ENCODE peak calls at places on chromosomes 7 and 10, in seven cellular contexts. P is psoas muscle, V is mesenchymal stem cell, C is gastrocnemius medialis, L is body of pancreas, Z is stomach, S is kidney. W is an unnamed sample.

GRCh38 chr10:126476256-126476655 is 88.0 kb upstream of the ADAM12 start:
- DNase-seq in P (no peak), V (peak; percentile 58), C (no peak), L (no peak), Z (no peak), S (no peak), W (no peak)

GRCh38 chr10:110789604-110790428 is 81.9 kb upstream of the PDCD4 start:
- DNase-seq in P (no peak), V (no peak), C (no peak), L (no peak), Z (no peak), S (no peak), W (no peak)

GRCh38 chr10:22022257-22023051 is 18.9 kb upstream of the DNAJC1 start:
- DNase-seq in P (peak; percentile 23), V (peak; percentile 48), C (no peak), L (peak; percentile 9), Z (no peak), S (no peak), W (peak; percentile 36)

GRCh38 chr7:81210092-81211064 is 291.5 kb upstream of the SEMA3C start:
- DNase-seq in P (no peak), V (peak; percentile 35), C (no peak), L (no peak), Z (no peak), S (no peak), W (no peak)

GRCh38 chr10:71225291-71226058 is 13.1 kb downstream of the UNC5B start:
- DNase-seq in P (no peak), V (no peak), C (no peak), L (no peak), Z (no peak), S (peak; percentile 44), W (no peak)

GRCh38 chr7:157516911-157517781 is 180.3 kb downstream of the DNAJB6 start:
- DNase-seq in P (no peak), V (no peak), C (no peak), L (no peak), Z (peak; percentile 22), S (no peak), W (no peak)

GRCh38 chr7:114460021-114460420 is 45.4 kb downstream of the FOXP2 start:
- DNase-seq in P (no peak), V (no peak), C (no peak), L (no peak), Z (no peak), S (no peak), W (no peak)

GRCh38 chr7:106180721-106181120 is 68.6 kb upstream of the SYPL1 start:
- DNase-seq in P (no peak), V (no peak), C (no peak), L (no peak), Z (no peak), S (no peak), W (no peak)

GRCh38 chr7:121099572-121099971 is 111.1 kb downstream of the CPED1 start:
- DNase-seq in P (no peak), V (no peak), C (no peak), L (no peak), Z (no peak), S (no peak), W (no peak)

GRCh38 chr10:102801496-102801895 is 35.7 kb downstream of the CYP17A1 start:
- DNase-seq in P (no peak), V (peak; percentile 78), C (no peak), L (no peak), Z (no peak), S (peak; percentile 2), W (no peak)

GRCh38 chr10:63464402-63465292 is 1.1 kb downstream of the JMJD1C start:
- DNase-seq in P (no peak), V (no peak), C (no peak), L (no peak), Z (no peak), S (peak; percentile 64), W (peak; percentile 55)

GRCh38 chr10:6052247-6053221 is 9.6 kb downstream of the IL2RA start:
- DNase-seq in P (no peak), V (no peak), C (no peak), L (no peak), Z (peak; percentile 28), S (no peak), W (peak; percentile 36)

GRCh38 chr7:75630549-75630948 is 108.2 kb downstream of the HIP1 start:
- DNase-seq in P (no peak), V (no peak), C (no peak), L (no peak), Z (no peak), S (no peak), W (no peak)

GRCh38 chr10:33952692-33953360 is 618.4 kb upstream of the NRP1 start:
- DNase-seq in P (no peak), V (peak; percentile 3), C (no peak), L (no peak), Z (no peak), S (no peak), W (no peak)

GRCh38 chr10:131239926-131240325 is 71.6 kb downstream of the TCERG1L start:
- DNase-seq in P (no peak), V (no peak), C (no peak), L (no peak), Z (no peak), S (no peak), W (no peak)

GRCh38 chr10:73941300-73941699 is 30.4 kb downstream of the PLAU start:
- DNase-seq in P (no peak), V (peak; percentile 38), C (no peak), L (no peak), Z (no peak), S (no peak), W (no peak)

GRCh38 chr10:71821909-71822763 is 28.9 kb downstream of the PSAP start:
- DNase-seq in P (no peak), V (no peak), C (no peak), L (no peak), Z (no peak), S (peak; percentile 19), W (no peak)

GRCh38 chr7:68276725-68277124 is 1280.1 kb downstream of the TYW1 start:
- DNase-seq in P (no peak), V (no peak), C (no peak), L (no peak), Z (no peak), S (no peak), W (no peak)

GRCh38 chr10:10222288-10222945 is 795.3 kb upstream of the CELF2 start:
- DNase-seq in P (no peak), V (peak; percentile 55), C (no peak), L (no peak), Z (no peak), S (no peak), W (no peak)

GRCh38 chr10:83516788-83517187 is 622.5 kb upstream of the GHITM start:
- DNase-seq in P (no peak), V (no peak), C (no peak), L (no peak), Z (no peak), S (no peak), W (no peak)

GRCh38 chr10:43208147-43209063 is 58.5 kb downstream of the RASGEF1A start:
- DNase-seq in P (peak; percentile 6), V (no peak), C (no peak), L (no peak), Z (no peak), S (peak; percentile 67), W (no peak)

GRCh38 chr7:126700807-126701604 is 551.7 kb downstream of the GRM8 start:
- DNase-seq in P (no peak), V (peak; percentile 98), C (no peak), L (peak; percentile 21), Z (no peak), S (peak; percentile 76), W (peak; percentile 0)

GRCh38 chr10:3102721-3103410 is 35.5 kb downstream of the PFKP start:
- DNase-seq in P (no peak), V (no peak), C (no peak), L (no peak), Z (no peak), S (peak; percentile 65), W (peak; percentile 75)

DNA sequence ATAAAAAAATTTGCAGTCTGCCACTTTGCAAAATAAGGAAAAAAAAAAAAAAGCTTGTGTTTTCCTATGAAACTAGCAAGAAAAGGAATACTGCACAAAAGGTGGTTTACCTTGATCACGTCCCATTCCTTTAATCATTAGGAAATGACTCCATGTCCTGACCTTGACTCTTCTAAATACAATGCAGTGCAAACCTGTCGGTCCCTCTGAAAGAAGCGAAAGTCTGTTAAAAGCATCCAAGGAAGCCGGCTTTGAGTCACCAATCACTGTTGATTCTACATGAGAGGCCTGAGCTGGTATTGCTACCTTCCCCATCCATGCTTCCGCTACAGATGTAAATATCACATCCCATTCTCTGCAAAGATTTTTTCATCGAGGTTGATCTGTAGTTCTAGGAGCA is 652.1 kb downstream of the SDK1 start:
- DNase-seq in P (no peak), V (no peak), C (no peak), L (no peak), Z (no peak), S (no peak), W (no peak)
- H3K4me1 ChIP-seq in P (peaks cover 6% of the 10 kb centered on the region), V (peaks cover 21% of the 10 kb centered on the region), C (no peaks in the 10 kb centered on the region), L (peaks cover 6% of the 10 kb centered on the region), Z (no peaks in the 10 kb centered on the region), S (peaks cover 10% of the 10 kb centered on the region), W (no peaks in the 10 kb centered on the region)

DNA sequence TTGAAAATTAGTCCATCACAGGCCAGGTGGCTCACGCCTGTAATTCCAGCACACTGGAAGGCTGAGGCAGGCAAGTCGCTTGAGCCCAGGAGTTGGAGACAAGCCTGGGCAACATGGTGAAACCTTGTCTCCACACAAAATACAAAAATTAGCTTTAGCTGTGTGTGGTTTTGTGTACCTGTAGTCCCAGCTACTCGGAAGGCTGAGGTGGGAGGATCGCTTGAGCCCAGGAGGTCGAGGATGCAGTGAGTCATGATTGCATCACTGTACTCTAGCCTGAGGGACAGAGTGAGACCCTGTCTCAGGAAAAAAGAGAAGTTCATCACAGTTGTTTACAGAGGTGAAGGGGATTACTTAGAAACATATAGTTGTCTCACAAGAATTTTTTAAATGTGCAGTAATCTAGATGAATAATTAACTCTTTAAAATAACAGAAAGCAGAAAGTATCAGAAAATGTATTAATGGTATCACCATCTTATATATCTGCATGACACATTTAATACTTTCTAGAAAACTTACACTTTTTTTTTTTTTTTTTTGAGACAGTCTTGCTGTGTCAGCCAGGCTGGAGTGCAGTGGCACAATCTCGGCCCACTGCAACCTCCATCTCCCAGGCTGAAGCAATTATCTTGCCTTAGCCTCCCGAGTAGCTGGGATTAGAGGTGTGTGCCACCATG is 8.9 kb downstream of the LCOR start:
- DNase-seq in P (no peak), V (peak; percentile 73), C (no peak), L (peak; percentile 27), Z (no peak), S (no peak), W (peak; percentile 23)
- H3K27ac ChIP-seq in P (no peak overlapping the region), V (peak overlapping the region; percentile 80), C (no peak overlapping the region), L (peak overlapping the region; percentile 3), Z (no peak overlapping the region), S (no peak overlapping the region), W (no peak overlapping the region)

GRCh38 chr7:100944138-100944537 is 5.2 kb upstream of the MUC3A start:
- DNase-seq in P (no peak), V (no peak), C (no peak), L (no peak), Z (no peak), S (no peak), W (no peak)
- H3K4me1 ChIP-seq in P (no peaks in the 10 kb centered on the region), V (no peaks in the 10 kb centered on the region), C (no peaks in the 10 kb centered on the region), L (peaks cover 12% of the 10 kb centered on the region), Z (no peaks in the 10 kb centered on the region), S (no peaks in the 10 kb centered on the region), W (peaks cover 1% of the 10 kb centered on the region)

DNA sequence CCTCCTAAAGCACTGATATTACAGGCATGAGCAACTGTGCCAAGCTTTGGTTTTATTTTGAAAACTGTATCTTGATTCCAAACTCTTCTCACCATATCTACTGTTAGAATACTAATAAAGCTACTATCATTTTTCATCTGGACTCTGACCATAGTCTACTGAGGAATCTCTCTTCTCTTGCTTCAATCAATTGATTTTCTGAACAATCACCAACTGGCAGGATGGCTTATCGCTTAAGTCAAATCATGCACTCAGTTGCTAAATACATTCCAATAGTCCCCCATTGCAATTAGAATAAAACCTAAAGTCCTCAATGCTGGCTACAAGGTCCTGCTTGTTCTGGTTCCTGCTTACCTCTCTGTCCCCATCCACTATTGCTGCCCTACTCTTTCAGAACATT is 2.3 kb upstream of the APBB1IP start:
- DNase-seq in P (no peak), V (no peak), C (no peak), L (no peak), Z (no peak), S (no peak), W (no peak)
- H3K27ac ChIP-seq in P (no peak overlapping the region), V (no peak overlapping the region), C (no peak overlapping the region), L (no peak overlapping the region), Z (no peak overlapping the region), S (no peak overlapping the region), W (no peak overlapping the region)